ENCODE peak calls at places on chromosomes 12 and 14, in seven cellular contexts. One of them, this sample, is unnamed.

GRCh38 chr12:83016226-83016835 is 329.6 kb downstream of the TMTC2 start:
- DNase-seq in GM23338: no peak
- DNase-seq in foreskin fibroblast: peak
- DNase-seq in body of pancreas: peak
- DNase-seq in fibroblast of lung: peak
- DNase-seq in progenitor cell of endocrine pancreas: no peak
- DNase-seq in fibroblast of the aortic adventitia: peak
- DNase-seq in this sample: peak

GRCh38 chr12:8829621-8830020 is 7.2 kb downstream of the A2ML1 start:
- DNase-seq in GM23338: no peak
- DNase-seq in fibroblast of lung: no peak
- DNase-seq in progenitor cell of endocrine pancreas: no peak
- DNase-seq in foreskin fibroblast: no peak
- DNase-seq in fibroblast of the aortic adventitia: no peak
- DNase-seq in body of pancreas: no peak
- DNase-seq in this sample: no peak

GRCh38 chr12:16349132-16349463 is 1.7 kb downstream of the MGST1 start:
- DNase-seq in GM23338: peak
- DNase-seq in fibroblast of lung: peak
- DNase-seq in fibroblast of the aortic adventitia: peak
- DNase-seq in foreskin fibroblast: peak
- DNase-seq in progenitor cell of endocrine pancreas: no peak
- DNase-seq in body of pancreas: peak
- DNase-seq in this sample: peak

GRCh38 chr14:91065266-91065665 is 4.8 kb upstream of the RPS6KA5 start:
- DNase-seq in body of pancreas: no peak
- DNase-seq in fibroblast of the aortic adventitia: no peak
- DNase-seq in GM23338: no peak
- DNase-seq in progenitor cell of endocrine pancreas: no peak
- DNase-seq in foreskin fibroblast: no peak
- DNase-seq in fibroblast of lung: no peak
- DNase-seq in this sample: no peak

GRCh38 chr12:102429755-102430154 is 50.6 kb downstream of the IGF1 start:
- DNase-seq in fibroblast of lung: no peak
- DNase-seq in GM23338: no peak
- DNase-seq in progenitor cell of endocrine pancreas: no peak
- DNase-seq in fibroblast of the aortic adventitia: no peak
- DNase-seq in body of pancreas: no peak
- DNase-seq in foreskin fibroblast: no peak
- DNase-seq in this sample: no peak

GRCh38 chr12:44626883-44627282 is 249.2 kb downstream of the NELL2 start:
- DNase-seq in foreskin fibroblast: no peak
- DNase-seq in body of pancreas: no peak
- DNase-seq in fibroblast of lung: no peak
- DNase-seq in progenitor cell of endocrine pancreas: no peak
- DNase-seq in fibroblast of the aortic adventitia: no peak
- DNase-seq in GM23338: no peak
- DNase-seq in this sample: no peak

GRCh38 chr14:100078997-100079561 is 13.9 kb downstream of the EVL start:
- DNase-seq in body of pancreas: no peak
- DNase-seq in foreskin fibroblast: peak
- DNase-seq in progenitor cell of endocrine pancreas: no peak
- DNase-seq in fibroblast of lung: peak
- DNase-seq in fibroblast of the aortic adventitia: peak
- DNase-seq in GM23338: peak
- DNase-seq in this sample: peak

GRCh38 chr14:59564356-59564755 is 12.3 kb downstream of the CCDC175 start:
- DNase-seq in progenitor cell of endocrine pancreas: no peak
- DNase-seq in body of pancreas: no peak
- DNase-seq in fibroblast of lung: no peak
- DNase-seq in GM23338: peak
- DNase-seq in foreskin fibroblast: no peak
- DNase-seq in fibroblast of the aortic adventitia: no peak
- DNase-seq in this sample: no peak

GRCh38 chr12:111409403-111410228 is 3.9 kb downstream of the SH2B3 start:
- DNase-seq in GM23338: no peak
- DNase-seq in fibroblast of lung: peak
- DNase-seq in body of pancreas: peak
- DNase-seq in foreskin fibroblast: peak
- DNase-seq in fibroblast of the aortic adventitia: peak
- DNase-seq in progenitor cell of endocrine pancreas: no peak
- DNase-seq in this sample: peak

GRCh38 chr14:75147423-75148071 is 20.7 kb upstream of the NEK9 start:
- DNase-seq in fibroblast of lung: peak
- DNase-seq in GM23338: peak
- DNase-seq in fibroblast of the aortic adventitia: peak
- DNase-seq in foreskin fibroblast: peak
- DNase-seq in body of pancreas: peak
- DNase-seq in progenitor cell of endocrine pancreas: peak
- DNase-seq in this sample: peak

GRCh38 chr14:51862839-51863235 is 2.4 kb downstream of the GNG2 start:
- DNase-seq in progenitor cell of endocrine pancreas: no peak
- DNase-seq in foreskin fibroblast: peak
- DNase-seq in GM23338: no peak
- DNase-seq in fibroblast of the aortic adventitia: no peak
- DNase-seq in fibroblast of lung: peak
- DNase-seq in body of pancreas: no peak
- DNase-seq in this sample: no peak

GRCh38 chr12:12017135-12017581 is 53.6 kb upstream of the BCL2L14 start:
- DNase-seq in fibroblast of the aortic adventitia: no peak
- DNase-seq in foreskin fibroblast: no peak
- DNase-seq in fibroblast of lung: no peak
- DNase-seq in GM23338: no peak
- DNase-seq in body of pancreas: peak
- DNase-seq in progenitor cell of endocrine pancreas: no peak
- DNase-seq in this sample: no peak

GRCh38 chr12:52022841-52023181 is 16.1 kb downstream of the TAMALIN start:
- DNase-seq in fibroblast of the aortic adventitia: no peak
- DNase-seq in body of pancreas: peak
- DNase-seq in GM23338: peak
- DNase-seq in fibroblast of lung: no peak
- DNase-seq in foreskin fibroblast: no peak
- DNase-seq in progenitor cell of endocrine pancreas: no peak
- DNase-seq in this sample: no peak

GRCh38 chr12:92535961-92536360 is 166.8 kb upstream of the PLEKHG7 start:
- DNase-seq in fibroblast of the aortic adventitia: no peak
- DNase-seq in GM23338: no peak
- DNase-seq in foreskin fibroblast: no peak
- DNase-seq in body of pancreas: no peak
- DNase-seq in fibroblast of lung: no peak
- DNase-seq in progenitor cell of endocrine pancreas: no peak
- DNase-seq in this sample: no peak

GRCh38 chr12:68641138-68641537 is 30.4 kb downstream of the RAP1B start:
- DNase-seq in body of pancreas: no peak
- DNase-seq in foreskin fibroblast: no peak
- DNase-seq in fibroblast of the aortic adventitia: no peak
- DNase-seq in GM23338: no peak
- DNase-seq in fibroblast of lung: no peak
- DNase-seq in progenitor cell of endocrine pancreas: no peak
- DNase-seq in this sample: no peak

GRCh38 chr12:53956251-53956887 is 1.7 kb downstream of the HOXC12 start:
- DNase-seq in GM23338: no peak
- DNase-seq in progenitor cell of endocrine pancreas: no peak
- DNase-seq in foreskin fibroblast: no peak
- DNase-seq in body of pancreas: no peak
- DNase-seq in fibroblast of lung: no peak
- DNase-seq in fibroblast of the aortic adventitia: no peak
- DNase-seq in this sample: no peak

GRCh38 chr14:96538663-96539317 is 36.6 kb downstream of the PAPOLA start:
- DNase-seq in progenitor cell of endocrine pancreas: no peak
- DNase-seq in body of pancreas: no peak
- DNase-seq in GM23338: no peak
- DNase-seq in fibroblast of the aortic adventitia: no peak
- DNase-seq in foreskin fibroblast: no peak
- DNase-seq in fibroblast of lung: no peak
- DNase-seq in this sample: no peak

GRCh38 chr14:36820111-36820709 is 158.6 kb downstream of the PAX9 start:
- DNase-seq in fibroblast of the aortic adventitia: no peak
- DNase-seq in body of pancreas: no peak
- DNase-seq in progenitor cell of endocrine pancreas: no peak
- DNase-seq in foreskin fibroblast: peak
- DNase-seq in GM23338: no peak
- DNase-seq in fibroblast of lung: no peak
- DNase-seq in this sample: no peak

GRCh38 chr12:19045421-19045820 is 84.1 kb upstream of the PLEKHA5 start:
- DNase-seq in body of pancreas: no peak
- DNase-seq in foreskin fibroblast: peak
- DNase-seq in fibroblast of the aortic adventitia: peak
- DNase-seq in GM23338: no peak
- DNase-seq in progenitor cell of endocrine pancreas: no peak
- DNase-seq in fibroblast of lung: no peak
- DNase-seq in this sample: no peak

DNA sequence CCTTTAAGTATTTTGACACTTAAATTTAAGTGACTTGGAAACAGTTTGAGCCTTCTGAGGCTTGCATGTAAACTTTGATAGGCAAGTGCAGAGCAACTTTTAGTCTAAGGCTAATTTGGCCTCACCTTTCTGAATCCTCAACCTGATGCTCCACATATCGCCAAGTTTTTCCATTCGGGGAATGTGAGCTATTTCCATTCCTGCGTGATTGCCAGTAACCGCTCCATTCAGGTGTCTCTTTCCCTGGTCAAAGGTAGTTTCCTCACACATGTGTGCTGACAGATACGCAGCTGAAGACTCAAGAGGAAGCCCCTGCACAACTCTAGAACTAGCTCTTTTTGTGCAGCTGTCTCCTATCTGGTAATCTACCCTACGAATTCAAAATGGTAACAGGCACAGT is 25.4 kb upstream of the FUT8 start:
- DNase-seq in body of pancreas: no peak
- DNase-seq in fibroblast of lung: no peak
- DNase-seq in foreskin fibroblast: no peak
- DNase-seq in fibroblast of the aortic adventitia: no peak
- DNase-seq in GM23338: no peak
- DNase-seq in progenitor cell of endocrine pancreas: no peak
- DNase-seq in this sample: no peak
- TF ChIP-seq CTCF in body of pancreas: no peak
- TF ChIP-seq CTCF in fibroblast of lung: no peak
- TF ChIP-seq CTCF in foreskin fibroblast: no peak
- TF ChIP-seq CTCF in fibroblast of the aortic adventitia: no peak
- TF ChIP-seq CTCF in GM23338: no peak
- TF ChIP-seq CTCF in progenitor cell of endocrine pancreas: no peak
- TF ChIP-seq CTCF in this sample: no peak

DNA sequence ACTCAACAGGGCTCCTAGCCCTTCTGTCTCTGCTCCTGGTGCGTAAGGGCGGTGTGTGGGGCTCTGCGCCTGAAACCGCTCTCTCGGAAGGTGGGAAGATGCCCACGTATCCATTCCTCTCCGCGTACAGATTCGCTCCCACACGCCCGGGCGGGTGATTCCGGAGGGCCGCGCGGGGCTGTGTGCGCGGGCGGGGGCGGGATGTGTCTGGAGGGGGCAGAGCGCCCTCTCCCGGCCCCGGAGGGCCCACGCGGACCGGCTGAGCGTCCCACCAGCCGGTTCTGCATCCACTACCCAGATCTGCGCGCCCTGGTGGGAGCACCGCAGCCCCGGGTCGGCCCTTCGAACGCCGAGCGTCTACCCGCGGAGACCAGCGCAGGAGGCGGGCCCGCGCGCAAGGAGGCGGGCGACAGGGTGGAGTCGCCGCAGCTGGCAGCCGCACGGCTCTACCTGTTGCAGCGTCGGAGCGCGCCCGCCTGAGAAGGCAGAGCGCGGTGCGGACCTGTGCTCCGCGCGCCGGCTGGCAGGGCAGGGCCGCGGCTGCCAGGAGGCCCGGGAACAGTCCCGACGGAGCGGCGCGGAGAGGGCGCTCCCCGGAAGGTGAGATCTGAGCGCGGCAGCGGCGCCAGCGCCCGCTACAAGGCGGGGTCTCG is 1.4 kb upstream of the KCNK13 start:
- DNase-seq in GM23338: peak
- DNase-seq in fibroblast of the aortic adventitia: peak
- DNase-seq in body of pancreas: peak
- DNase-seq in fibroblast of lung: peak
- DNase-seq in foreskin fibroblast: peak
- DNase-seq in progenitor cell of endocrine pancreas: peak
- DNase-seq in this sample: peak
- TF ChIP-seq CTCF in GM23338: peak
- TF ChIP-seq CTCF in fibroblast of the aortic adventitia: peak
- TF ChIP-seq CTCF in body of pancreas: peak
- TF ChIP-seq CTCF in fibroblast of lung: peak
- TF ChIP-seq CTCF in foreskin fibroblast: peak
- TF ChIP-seq CTCF in progenitor cell of endocrine pancreas: peak
- TF ChIP-seq CTCF in this sample: peak

DNA sequence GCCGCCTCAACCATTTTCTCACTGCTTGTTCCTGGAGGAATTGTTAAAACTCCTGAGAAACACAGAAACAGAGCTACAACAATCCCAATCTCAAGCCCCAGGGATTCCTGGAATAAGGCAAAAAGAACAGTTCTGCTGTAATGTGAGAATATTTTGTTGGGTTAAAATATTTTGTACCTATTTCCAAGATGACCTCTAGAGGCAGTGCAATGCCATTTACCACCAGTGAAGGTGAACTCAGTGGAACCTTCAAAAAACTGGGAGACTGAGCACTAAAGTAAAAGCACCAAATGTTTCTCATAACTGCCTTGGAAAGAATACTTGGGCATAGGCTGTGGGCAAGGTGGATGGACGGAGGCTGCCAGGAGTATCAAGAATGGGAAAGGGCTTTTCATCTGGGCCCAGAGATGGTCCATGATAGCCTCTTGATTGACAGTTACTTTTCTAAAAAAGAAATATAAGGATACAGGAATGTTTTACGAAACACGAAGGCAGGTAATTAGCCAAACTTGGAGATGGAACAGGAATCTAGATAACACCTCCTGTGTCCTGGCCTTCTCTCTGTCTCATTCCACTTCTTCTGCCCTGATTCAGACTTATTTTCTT is 334.0 kb upstream of the FLRT2 start:
- DNase-seq in body of pancreas: peak
- DNase-seq in progenitor cell of endocrine pancreas: no peak
- DNase-seq in fibroblast of the aortic adventitia: peak
- DNase-seq in GM23338: peak
- DNase-seq in foreskin fibroblast: peak
- DNase-seq in fibroblast of lung: peak
- DNase-seq in this sample: no peak
- TF ChIP-seq CTCF in body of pancreas: peak
- TF ChIP-seq CTCF in progenitor cell of endocrine pancreas: peak
- TF ChIP-seq CTCF in fibroblast of the aortic adventitia: peak
- TF ChIP-seq CTCF in GM23338: peak
- TF ChIP-seq CTCF in foreskin fibroblast: peak
- TF ChIP-seq CTCF in fibroblast of lung: peak
- TF ChIP-seq CTCF in this sample: peak

DNA sequence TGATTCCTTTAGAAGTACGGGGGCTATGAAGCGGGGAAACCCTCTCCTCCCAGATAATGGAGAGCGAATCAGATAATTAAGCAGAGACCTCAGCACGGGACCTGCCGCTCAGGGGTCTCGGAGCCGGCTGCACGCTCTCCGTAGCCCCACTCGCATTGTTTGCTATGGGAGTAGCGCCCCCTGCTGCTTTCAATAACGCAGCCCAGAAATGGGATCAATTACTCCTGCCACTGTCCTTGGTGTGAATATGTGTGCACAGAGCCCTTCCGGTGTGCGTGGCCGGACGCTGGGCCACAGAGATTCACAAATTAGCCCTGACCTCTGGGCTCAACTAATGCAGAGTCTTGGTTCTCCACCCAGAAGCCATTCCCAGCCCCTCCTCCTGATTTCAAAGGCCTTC is 76.4 kb upstream of the TMEM132C start:
- DNase-seq in fibroblast of the aortic adventitia: no peak
- DNase-seq in GM23338: peak
- DNase-seq in progenitor cell of endocrine pancreas: peak
- DNase-seq in foreskin fibroblast: no peak
- DNase-seq in fibroblast of lung: no peak
- DNase-seq in body of pancreas: no peak
- DNase-seq in this sample: no peak
- TF ChIP-seq CTCF in fibroblast of the aortic adventitia: no peak
- TF ChIP-seq CTCF in GM23338: peak
- TF ChIP-seq CTCF in progenitor cell of endocrine pancreas: peak
- TF ChIP-seq CTCF in foreskin fibroblast: no peak
- TF ChIP-seq CTCF in fibroblast of lung: no peak
- TF ChIP-seq CTCF in body of pancreas: no peak
- TF ChIP-seq CTCF in this sample: no peak

This sample was measured in astrocyte of the spinal cord.